ENCODE peak calls at places on chromosomes 4 and X, in five cellular contexts. One of them, this sample, is unnamed.

GRCh38 chr4:109077486-109077885 is 225.0 kb downstream of the COL25A1 start:
- DNase-seq in BJ: no peak
- DNase-seq in iPS DF 6.9: no peak
- DNase-seq in transverse colon: no peak
- DNase-seq in upper lobe of right lung: no peak
- DNase-seq in this sample: no peak

GRCh38 chr4:157961591-157961990 is 211.2 kb downstream of the GASK1B start:
- DNase-seq in iPS DF 6.9: no peak
- DNase-seq in BJ: no peak
- DNase-seq in transverse colon: no peak
- DNase-seq in upper lobe of right lung: no peak
- DNase-seq in this sample: no peak

GRCh38 chr4:140884431-140885058 is 128.4 kb upstream of the TBC1D9 start:
- DNase-seq in BJ: no peak
- DNase-seq in transverse colon: peak; percentile 43
- DNase-seq in iPS DF 6.9: peak; percentile 75
- DNase-seq in upper lobe of right lung: no peak
- DNase-seq in this sample: peak; percentile 73

GRCh38 chr4:87732033-87732770 is 67.2 kb upstream of the IBSP start:
- DNase-seq in upper lobe of right lung: no peak
- DNase-seq in iPS DF 6.9: no peak
- DNase-seq in transverse colon: no peak
- DNase-seq in BJ: no peak
- DNase-seq in this sample: no peak

GRCh38 chrX:16137416-16138107 is 14.2 kb downstream of the GRPR start:
- DNase-seq in iPS DF 6.9: no peak
- DNase-seq in transverse colon: no peak
- DNase-seq in upper lobe of right lung: no peak
- DNase-seq in BJ: no peak
- DNase-seq in this sample: no peak

GRCh38 chr4:84582988-84583870 is at the start of gene CDS1:
- DNase-seq in upper lobe of right lung: peak; percentile 93
- DNase-seq in transverse colon: peak; percentile 84
- DNase-seq in BJ: no peak
- DNase-seq in iPS DF 6.9: no peak
- DNase-seq in this sample: no peak

GRCh38 chr4:26196567-26196966 is 124.2 kb upstream of the RBPJ start:
- DNase-seq in BJ: no peak
- DNase-seq in iPS DF 6.9: no peak
- DNase-seq in transverse colon: no peak
- DNase-seq in upper lobe of right lung: no peak
- DNase-seq in this sample: no peak

GRCh38 chrX:151875270-151876026 is 37.2 kb upstream of the MAGEA4 start:
- DNase-seq in iPS DF 6.9: no peak
- DNase-seq in upper lobe of right lung: no peak
- DNase-seq in BJ: no peak
- DNase-seq in transverse colon: no peak
- DNase-seq in this sample: no peak

GRCh38 chr4:53688186-53688790 is 97.0 kb upstream of the LNX1 start:
- DNase-seq in upper lobe of right lung: no peak
- DNase-seq in transverse colon: no peak
- DNase-seq in BJ: peak; percentile 97
- DNase-seq in iPS DF 6.9: no peak
- DNase-seq in this sample: peak; percentile 97

GRCh38 chrX:22686138-22686541 is 313.6 kb upstream of the DDX53 start:
- DNase-seq in upper lobe of right lung: no peak
- DNase-seq in transverse colon: no peak
- DNase-seq in BJ: no peak
- DNase-seq in iPS DF 6.9: no peak
- DNase-seq in this sample: peak; percentile 14

GRCh38 chr4:184094532-184095192 is 123.0 kb downstream of the ENPP6 start:
- DNase-seq in iPS DF 6.9: no peak
- DNase-seq in BJ: no peak
- DNase-seq in transverse colon: no peak
- DNase-seq in upper lobe of right lung: no peak
- DNase-seq in this sample: no peak

GRCh38 chr4:168621806-168622589 is 125.1 kb downstream of the PALLD start:
- DNase-seq in upper lobe of right lung: no peak
- DNase-seq in BJ: peak; percentile 66
- DNase-seq in transverse colon: no peak
- DNase-seq in iPS DF 6.9: no peak
- DNase-seq in this sample: no peak

GRCh38 chr4:6416518-6417286 is 55.7 kb downstream of the PPP2R2C start:
- DNase-seq in upper lobe of right lung: peak; percentile 51
- DNase-seq in transverse colon: no peak
- DNase-seq in BJ: no peak
- DNase-seq in iPS DF 6.9: no peak
- DNase-seq in this sample: no peak

GRCh38 chr4:37470243-37470642 is 215.9 kb downstream of the RELL1 start:
- DNase-seq in iPS DF 6.9: no peak
- DNase-seq in transverse colon: no peak
- DNase-seq in BJ: no peak
- DNase-seq in upper lobe of right lung: no peak
- DNase-seq in this sample: no peak

GRCh38 chr4:40193018-40193571 is 3.7 kb upstream of the RHOH start:
- DNase-seq in BJ: no peak
- DNase-seq in iPS DF 6.9: no peak
- DNase-seq in upper lobe of right lung: no peak
- DNase-seq in transverse colon: peak; percentile 51
- DNase-seq in this sample: no peak
- H3K4me3 ChIP-seq in BJ: no peak overlapping the region
- H3K4me3 ChIP-seq in iPS DF 6.9: no peak overlapping the region
- H3K4me3 ChIP-seq in upper lobe of right lung: no peak overlapping the region
- H3K4me3 ChIP-seq in transverse colon: no peak overlapping the region
- H3K4me3 ChIP-seq in this sample: no peak overlapping the region

GRCh38 chrX:67543818-67544217 is at the start of gene AR:
- DNase-seq in BJ: no peak
- DNase-seq in upper lobe of right lung: peak; percentile 83
- DNase-seq in transverse colon: peak; percentile 26
- DNase-seq in iPS DF 6.9: peak; percentile 22
- DNase-seq in this sample: no peak

GRCh38 chrX:67546496-67547423 is 2.9 kb downstream of the AR start:
- DNase-seq in upper lobe of right lung: no peak
- DNase-seq in BJ: no peak
- DNase-seq in iPS DF 6.9: no peak
- DNase-seq in transverse colon: no peak
- DNase-seq in this sample: no peak

GRCh38 chrX:67544871-67545771 is 1.3 kb downstream of the AR start:
- DNase-seq in BJ: no peak
- DNase-seq in transverse colon: no peak
- DNase-seq in upper lobe of right lung: peak; percentile 64
- DNase-seq in iPS DF 6.9: no peak
- DNase-seq in this sample: no peak

GRCh38 chrX:67544281-67544680 is 460 bp downstream of the AR start:
- DNase-seq in BJ: no peak
- DNase-seq in upper lobe of right lung: peak; percentile 62
- DNase-seq in iPS DF 6.9: no peak
- DNase-seq in transverse colon: no peak
- DNase-seq in this sample: no peak

GRCh38 chrX:67545772-67546495 is 2.1 kb downstream of the AR start:
- DNase-seq in BJ: no peak
- DNase-seq in iPS DF 6.9: no peak
- DNase-seq in upper lobe of right lung: peak; percentile 64
- DNase-seq in transverse colon: no peak
- DNase-seq in this sample: no peak
- H3K4me3 ChIP-seq in BJ: peak overlapping the region; percentile 66
- H3K4me3 ChIP-seq in iPS DF 6.9: peak overlapping the region; percentile 51
- H3K4me3 ChIP-seq in upper lobe of right lung: peak overlapping the region; percentile 45
- H3K4me3 ChIP-seq in transverse colon: peak overlapping the region; percentile 31
- H3K4me3 ChIP-seq in this sample: peak overlapping the region; percentile 70

GRCh38 chr4:173532725-173533511 is 2.9 kb upstream of the HAND2 start:
- DNase-seq in transverse colon: no peak
- DNase-seq in iPS DF 6.9: no peak
- DNase-seq in upper lobe of right lung: no peak
- DNase-seq in BJ: no peak
- DNase-seq in this sample: no peak
- H3K4me3 ChIP-seq in transverse colon: peak overlapping the region; percentile 24
- H3K4me3 ChIP-seq in iPS DF 6.9: no peak overlapping the region
- H3K4me3 ChIP-seq in upper lobe of right lung: no peak overlapping the region
- H3K4me3 ChIP-seq in BJ: no peak overlapping the region
- H3K4me3 ChIP-seq in this sample: no peak overlapping the region

GRCh38 chr4:13657016-13657415 is 29.5 kb upstream of the BOD1L1 start:
- DNase-seq in iPS DF 6.9: no peak
- DNase-seq in upper lobe of right lung: no peak
- DNase-seq in transverse colon: no peak
- DNase-seq in BJ: no peak
- DNase-seq in this sample: no peak
- H3K4me3 ChIP-seq in iPS DF 6.9: no peak overlapping the region
- H3K4me3 ChIP-seq in upper lobe of right lung: peak overlapping the region; percentile 25
- H3K4me3 ChIP-seq in transverse colon: no peak overlapping the region
- H3K4me3 ChIP-seq in BJ: no peak overlapping the region
- H3K4me3 ChIP-seq in this sample: no peak overlapping the region

GRCh38 chrX:10769165-10769564 is 148.8 kb upstream of the MID1 start:
- DNase-seq in upper lobe of right lung: no peak
- DNase-seq in BJ: no peak
- DNase-seq in transverse colon: no peak
- DNase-seq in iPS DF 6.9: no peak
- DNase-seq in this sample: no peak
- H3K4me3 ChIP-seq in upper lobe of right lung: no peak overlapping the region
- H3K4me3 ChIP-seq in BJ: no peak overlapping the region
- H3K4me3 ChIP-seq in transverse colon: no peak overlapping the region
- H3K4me3 ChIP-seq in iPS DF 6.9: no peak overlapping the region
- H3K4me3 ChIP-seq in this sample: no peak overlapping the region

GRCh38 chrX:147916375-147916968 is 4.8 kb downstream of the FMR1 start:
- DNase-seq in iPS DF 6.9: no peak
- DNase-seq in BJ: no peak
- DNase-seq in upper lobe of right lung: no peak
- DNase-seq in transverse colon: no peak
- DNase-seq in this sample: no peak

GRCh38 chrX:147911192-147912022 is at the start of gene FMR1:
- DNase-seq in upper lobe of right lung: peak; percentile 95
- DNase-seq in transverse colon: peak; percentile 95
- DNase-seq in iPS DF 6.9: peak; percentile 39
- DNase-seq in BJ: peak; percentile 49
- DNase-seq in this sample: peak; percentile 52

GRCh38 chrX:147914609-147915008 is 2.9 kb downstream of the FMR1 start:
- DNase-seq in upper lobe of right lung: no peak
- DNase-seq in iPS DF 6.9: no peak
- DNase-seq in transverse colon: no peak
- DNase-seq in BJ: no peak
- DNase-seq in this sample: no peak

GRCh38 chrX:147912093-147912801 is 528 bp downstream of the FMR1 start:
- DNase-seq in BJ: no peak
- DNase-seq in iPS DF 6.9: no peak
- DNase-seq in upper lobe of right lung: peak; percentile 68
- DNase-seq in transverse colon: peak; percentile 24
- DNase-seq in this sample: no peak

GRCh38 chrX:147913570-147913969 is 1.9 kb downstream of the FMR1 start:
- DNase-seq in upper lobe of right lung: no peak
- DNase-seq in transverse colon: no peak
- DNase-seq in BJ: no peak
- DNase-seq in iPS DF 6.9: no peak
- DNase-seq in this sample: no peak
- H3K4me3 ChIP-seq in upper lobe of right lung: peak overlapping the region; percentile 73
- H3K4me3 ChIP-seq in transverse colon: peak overlapping the region; percentile 60
- H3K4me3 ChIP-seq in BJ: peak overlapping the region; percentile 73
- H3K4me3 ChIP-seq in iPS DF 6.9: no peak overlapping the region
- H3K4me3 ChIP-seq in this sample: peak overlapping the region; percentile 66

DNA sequence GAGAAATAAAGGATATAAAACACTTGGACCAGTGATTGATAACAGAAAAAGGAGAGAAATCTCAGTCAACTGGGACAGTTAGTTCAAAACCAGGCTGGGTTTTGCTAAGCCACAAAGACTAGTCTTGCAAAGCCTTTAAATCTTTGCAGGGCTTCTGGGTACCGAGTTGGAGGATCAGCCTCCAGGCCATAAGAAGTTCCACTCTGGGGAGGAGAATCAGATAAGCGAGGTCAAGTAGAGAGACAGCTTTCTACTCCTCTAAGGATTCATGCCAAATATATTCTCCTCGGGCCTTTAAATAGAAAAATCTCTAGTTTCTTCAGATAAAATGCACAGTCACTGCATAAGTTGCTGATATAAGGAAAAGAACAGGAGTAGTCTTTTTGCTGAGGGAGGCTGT is 92.7 kb downstream of the MFAP3L start:
- DNase-seq in transverse colon: no peak
- DNase-seq in BJ: no peak
- DNase-seq in iPS DF 6.9: no peak
- DNase-seq in upper lobe of right lung: no peak
- DNase-seq in this sample: no peak
- H3K4me3 ChIP-seq in transverse colon: no peak overlapping the region
- H3K4me3 ChIP-seq in BJ: no peak overlapping the region
- H3K4me3 ChIP-seq in iPS DF 6.9: no peak overlapping the region
- H3K4me3 ChIP-seq in upper lobe of right lung: no peak overlapping the region
- H3K4me3 ChIP-seq in this sample: no peak overlapping the region

GRCh38 chr4:154010377-154010776 is 221.5 kb upstream of the SFRP2 start:
- DNase-seq in transverse colon: peak; percentile 13
- DNase-seq in iPS DF 6.9: no peak
- DNase-seq in BJ: peak; percentile 61
- DNase-seq in upper lobe of right lung: no peak
- DNase-seq in this sample: no peak

GRCh38 chr4:154014401-154015105 is 225.7 kb upstream of the SFRP2 start:
- DNase-seq in iPS DF 6.9: no peak
- DNase-seq in upper lobe of right lung: no peak
- DNase-seq in transverse colon: no peak
- DNase-seq in BJ: no peak
- DNase-seq in this sample: no peak

GRCh38 chr4:154009191-154009590 is 220.3 kb upstream of the SFRP2 start:
- DNase-seq in upper lobe of right lung: no peak
- DNase-seq in iPS DF 6.9: no peak
- DNase-seq in transverse colon: no peak
- DNase-seq in BJ: no peak
- DNase-seq in this sample: no peak

GRCh38 chr4:154009795-154010194 is 220.9 kb upstream of the SFRP2 start:
- DNase-seq in transverse colon: no peak
- DNase-seq in iPS DF 6.9: no peak
- DNase-seq in upper lobe of right lung: no peak
- DNase-seq in BJ: no peak
- DNase-seq in this sample: no peak

DNA sequence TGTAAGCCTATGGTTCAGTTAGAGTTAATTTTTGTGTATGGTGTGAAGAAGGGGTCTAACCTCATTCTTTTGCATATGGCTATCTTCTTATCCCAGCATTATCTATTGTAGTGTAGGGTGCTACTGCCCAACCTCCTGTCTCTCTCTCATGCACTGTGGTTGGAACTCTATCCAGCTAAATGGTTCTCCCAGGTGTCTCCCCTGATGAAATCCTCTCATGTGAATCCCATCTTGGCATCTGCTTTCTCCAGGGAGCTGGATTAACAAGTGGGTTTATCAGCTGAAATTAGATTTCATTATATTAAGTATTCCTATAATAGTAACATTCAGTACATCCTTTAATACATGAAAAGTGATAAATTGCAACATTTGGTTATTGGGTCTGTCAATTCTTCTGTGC is 224.7 kb upstream of the SFRP2 start:
- DNase-seq in transverse colon: no peak
- DNase-seq in upper lobe of right lung: no peak
- DNase-seq in iPS DF 6.9: no peak
- DNase-seq in BJ: no peak
- DNase-seq in this sample: no peak
- H3K4me3 ChIP-seq in transverse colon: no peak overlapping the region
- H3K4me3 ChIP-seq in upper lobe of right lung: no peak overlapping the region
- H3K4me3 ChIP-seq in iPS DF 6.9: no peak overlapping the region
- H3K4me3 ChIP-seq in BJ: no peak overlapping the region
- H3K4me3 ChIP-seq in this sample: no peak overlapping the region

This sample was measured in HFF-Myc.